ENCODE peak calls at places on chromosomes 4 and X, in ten cellular contexts. R is NCI-H1105 treated with DMSO at 0.1 percent for 48 hours, H is transverse colon, O is COR-L47, L is GM12865, Z is nucleus accumbens, D is kidney tubule cell, N is amygdala, P is activated gamma-delta T cell treated with Interleukin-2 at 50 U/mL for 16 hours, F is NCI-H2029. T is an unnamed sample.

GRCh38 chrX:96538104-96538725 is 146.4 kb upstream of the DIAPH2 start:
- DNase-seq in R (no peak), H (peak), O (no peak), L (no peak), Z (no peak), D (peak), N (no peak), P (no peak), F (no peak), T (no peak)

GRCh38 chr4:71566856-71567255 is 217.0 kb downstream of the GC start:
- DNase-seq in R (no peak), H (no peak), O (no peak), L (no peak), Z (no peak), D (no peak), N (no peak), P (no peak), F (no peak), T (no peak)

GRCh38 chr4:3765271-3766206 is 646 bp upstream of the ADRA2C start:
- DNase-seq in R (peak), H (no peak), O (peak), L (no peak), Z (peak), D (peak), N (no peak), P (no peak), F (no peak), T (no peak)

GRCh38 chr4:70734168-70734954 is 12.6 kb downstream of the RUFY3 start:
- DNase-seq in R (no peak), H (peak), O (no peak), L (peak), Z (no peak), D (peak), N (no peak), P (peak), F (peak), T (peak)

GRCh38 chr4:122584517-122584916 is 36.3 kb downstream of the IL21 start:
- DNase-seq in R (no peak), H (no peak), O (no peak), L (peak), Z (peak), D (peak), N (peak), P (no peak), F (no peak), T (no peak)

GRCh38 chrX:119871599-119872395 is at the start of the genes NDUFA1 and RNF113A:
- DNase-seq in R (peak), H (peak), O (peak), L (peak), Z (peak), D (peak), N (peak), P (peak), F (peak), T (peak)

GRCh38 chrX:28610746-28611145 is 23.5 kb downstream of the IL1RAPL1 start:
- DNase-seq in R (no peak), H (no peak), O (no peak), L (no peak), Z (no peak), D (no peak), N (no peak), P (no peak), F (no peak), T (no peak)

GRCh38 chrX:118603981-118604380 is 108.4 kb downstream of the DOCK11 start:
- DNase-seq in R (peak), H (peak), O (peak), L (peak), Z (peak), D (peak), N (peak), P (peak), F (peak), T (no peak)

GRCh38 chr4:154366956-154367355 is 124.6 kb downstream of the DCHS2 start:
- DNase-seq in R (no peak), H (no peak), O (no peak), L (no peak), Z (no peak), D (no peak), N (no peak), P (no peak), F (no peak), T (no peak)

GRCh38 chrX:94053575-94053974 is 379.6 kb downstream of the FAM133A start:
- DNase-seq in R (no peak), H (no peak), O (no peak), L (no peak), Z (no peak), D (peak), N (no peak), P (no peak), F (no peak), T (no peak)

GRCh38 chrX:153735274-153735673 is 10.6 kb downstream of the ABCD1 start:
- DNase-seq in R (no peak), H (no peak), O (no peak), L (peak), Z (no peak), D (no peak), N (no peak), P (no peak), F (no peak), T (no peak)

GRCh38 chr4:38583102-38583501 is 80.9 kb upstream of the KLF3 start:
- DNase-seq in R (no peak), H (no peak), O (no peak), L (no peak), Z (no peak), D (peak), N (no peak), P (no peak), F (no peak), T (no peak)

GRCh38 chr4:6655924-6656323 is 15.4 kb downstream of the MRFAP1 start:
- DNase-seq in R (no peak), H (no peak), O (no peak), L (no peak), Z (no peak), D (no peak), N (no peak), P (no peak), F (no peak), T (no peak)

GRCh38 chr4:113747949-113748348 is 13.6 kb downstream of the CAMK2D start:
- DNase-seq in R (no peak), H (no peak), O (no peak), L (no peak), Z (no peak), D (no peak), N (no peak), P (no peak), F (no peak), T (no peak)

GRCh38 chr4:177214935-177215334 is 94.7 kb upstream of the NEIL3 start:
- DNase-seq in R (no peak), H (no peak), O (no peak), L (no peak), Z (no peak), D (peak), N (no peak), P (no peak), F (no peak), T (no peak)

GRCh38 chr4:7286798-7287197 is 94.5 kb downstream of the SORCS2 start:
- DNase-seq in R (no peak), H (no peak), O (no peak), L (no peak), Z (no peak), D (no peak), N (no peak), P (no peak), F (no peak), T (no peak)

GRCh38 chr4:2832309-2832980 is 11.2 kb upstream of the ADD1 start:
- DNase-seq in R (no peak), H (peak), O (no peak), L (peak), Z (no peak), D (no peak), N (no peak), P (peak), F (no peak), T (no peak)

GRCh38 chr4:139229534-139230039 is 50.4 kb downstream of the MGARP start:
- DNase-seq in R (peak), H (no peak), O (peak), L (peak), Z (no peak), D (peak), N (no peak), P (peak), F (no peak), T (peak)

GRCh38 chr4:59388359-59388758 is 1811.8 kb upstream of the ADGRL3 start:
- DNase-seq in R (no peak), H (no peak), O (no peak), L (no peak), Z (no peak), D (no peak), N (no peak), P (no peak), F (no peak), T (no peak)

GRCh38 chr4:92234393-92235176 is 69.2 kb upstream of the GRID2 start:
- DNase-seq in R (peak), H (no peak), O (no peak), L (no peak), Z (no peak), D (peak), N (no peak), P (no peak), F (no peak), T (no peak)

GRCh38 chrX:154734101-154734781 is 16.6 kb downstream of the GAB3 start:
- DNase-seq in R (no peak), H (peak), O (no peak), L (no peak), Z (peak), D (peak), N (no peak), P (peak), F (no peak), T (no peak)

GRCh38 chr4:123397276-123398150 is 918 bp downstream of the SPRY1 start:
- DNase-seq in R (peak), H (peak), O (peak), L (peak), Z (peak), D (peak), N (peak), P (peak), F (peak), T (peak)

GRCh38 chrX:102976793-102977495 is 39.9 kb downstream of the RAB40AL start:
- DNase-seq in R (no peak), H (no peak), O (no peak), L (no peak), Z (no peak), D (peak), N (no peak), P (no peak), F (no peak), T (no peak)

GRCh38 chr4:81235982-81236749 is 21.1 kb upstream of the PRKG2 start:
- DNase-seq in R (no peak), H (no peak), O (no peak), L (no peak), Z (no peak), D (no peak), N (no peak), P (no peak), F (no peak), T (no peak)

GRCh38 chr4:152563209-152563608 is 27.3 kb upstream of the FBXW7 start:
- DNase-seq in R (no peak), H (no peak), O (no peak), L (no peak), Z (no peak), D (no peak), N (no peak), P (no peak), F (no peak), T (no peak)

GRCh38 chr4:87353592-87353991 is 30.9 kb upstream of the HSD17B13 start:
- DNase-seq in R (no peak), H (no peak), O (peak), L (peak), Z (no peak), D (peak), N (no peak), P (peak), F (peak), T (no peak)

GRCh38 chr4:37837446-37837845 is 11.0 kb downstream of the PGM2 start:
- DNase-seq in R (no peak), H (no peak), O (no peak), L (no peak), Z (no peak), D (peak), N (no peak), P (no peak), F (no peak), T (no peak)

GRCh38 chr4:150310159-150310895 is 232.1 kb downstream of the DCLK2 start:
- DNase-seq in R (no peak), H (no peak), O (no peak), L (no peak), Z (no peak), D (peak), N (no peak), P (no peak), F (no peak), T (no peak)

GRCh38 chrX:21932277-21932996 is 8.1 kb upstream of the SMS start:
- DNase-seq in R (no peak), H (no peak), O (no peak), L (peak), Z (no peak), D (peak), N (no peak), P (no peak), F (no peak), T (no peak)

GRCh38 chr4:77220841-77221613 is 64.0 kb downstream of the CCNG2 start:
- DNase-seq in R (no peak), H (no peak), O (no peak), L (no peak), Z (no peak), D (no peak), N (no peak), P (no peak), F (peak), T (no peak)

GRCh38 chr4:18192901-18193300 is 171.3 kb upstream of the LCORL start:
- DNase-seq in R (no peak), H (no peak), O (no peak), L (no peak), Z (no peak), D (no peak), N (no peak), P (no peak), F (no peak), T (no peak)

T was measured in DMS153.